ENCODE peak calls at places on chromosomes 4 and X, in four cellular contexts. One of them, this sample, is unnamed.

GRCh38 chrX:63470506-63470905 is 119.4 kb upstream of the SPIN4 start:
- DNase-seq in Calu3: no peak
- DNase-seq in tibial nerve: no peak
- DNase-seq in tibial artery: no peak
- DNase-seq in this sample: no peak

GRCh38 chr4:42708625-42709024 is 51.7 kb upstream of the ATP8A1 start:
- DNase-seq in tibial artery: no peak
- DNase-seq in Calu3: no peak
- DNase-seq in tibial nerve: no peak
- DNase-seq in this sample: no peak

GRCh38 chrX:112840382-112841113 is at the start of gene AMOT:
- DNase-seq in tibial artery: peak
- DNase-seq in tibial nerve: peak
- DNase-seq in Calu3: peak
- DNase-seq in this sample: peak

GRCh38 chrX:123899701-123900100 is 39.8 kb downstream of the XIAP start:
- DNase-seq in tibial artery: no peak
- DNase-seq in tibial nerve: no peak
- DNase-seq in Calu3: no peak
- DNase-seq in this sample: no peak

GRCh38 chr4:1940566-1940965 is 68.2 kb downstream of the NELFA start:
- DNase-seq in tibial artery: no peak
- DNase-seq in tibial nerve: no peak
- DNase-seq in Calu3: no peak
- DNase-seq in this sample: no peak

GRCh38 chr4:156971168-156971601 is 414 bp downstream of the PDGFC start:
- DNase-seq in tibial artery: peak
- DNase-seq in tibial nerve: no peak
- DNase-seq in Calu3: peak
- DNase-seq in this sample: no peak

GRCh38 chr4:103008875-103009729 is 10.4 kb downstream of the SLC9B1 start:
- DNase-seq in tibial artery: no peak
- DNase-seq in tibial nerve: no peak
- DNase-seq in Calu3: peak
- DNase-seq in this sample: no peak

GRCh38 chr4:16627999-16628398 is 270.4 kb downstream of the LDB2 start:
- DNase-seq in Calu3: no peak
- DNase-seq in tibial artery: no peak
- DNase-seq in tibial nerve: no peak
- DNase-seq in this sample: no peak

GRCh38 chr4:46931981-46932380 is 22.9 kb upstream of the COX7B2 start:
- DNase-seq in tibial nerve: no peak
- DNase-seq in tibial artery: no peak
- DNase-seq in Calu3: peak
- DNase-seq in this sample: no peak

GRCh38 chr4:151788021-151788420 is 27.2 kb upstream of the GATB start:
- DNase-seq in tibial nerve: no peak
- DNase-seq in Calu3: no peak
- DNase-seq in tibial artery: no peak
- DNase-seq in this sample: no peak

GRCh38 chr4:75916091-75916661 is 13.9 kb upstream of the PPEF2 start:
- DNase-seq in Calu3: peak
- DNase-seq in tibial nerve: no peak
- DNase-seq in tibial artery: no peak
- DNase-seq in this sample: no peak

GRCh38 chr4:146742416-146742815 is 103.7 kb downstream of the POU4F2 start:
- DNase-seq in tibial artery: no peak
- DNase-seq in Calu3: no peak
- DNase-seq in tibial nerve: no peak
- DNase-seq in this sample: no peak

GRCh38 chrX:9885150-9885549 is 82.0 kb upstream of the CLDN34 start:
- DNase-seq in tibial artery: peak
- DNase-seq in Calu3: peak
- DNase-seq in tibial nerve: no peak
- DNase-seq in this sample: no peak

GRCh38 chr4:184357783-184358182 is 116.6 kb downstream of the IRF2 start:
- DNase-seq in tibial nerve: no peak
- DNase-seq in Calu3: no peak
- DNase-seq in tibial artery: no peak
- DNase-seq in this sample: no peak

GRCh38 chrX:16205840-16206239 is 38.6 kb downstream of the MAGEB17 start:
- DNase-seq in tibial nerve: no peak
- DNase-seq in tibial artery: no peak
- DNase-seq in Calu3: no peak
- DNase-seq in this sample: no peak

GRCh38 chr4:8853249-8853648 is 18.4 kb downstream of the HMX1 start:
- DNase-seq in Calu3: no peak
- DNase-seq in tibial artery: no peak
- DNase-seq in tibial nerve: no peak
- DNase-seq in this sample: no peak

GRCh38 chrX:42616981-42617380 is 161.0 kb downstream of the PPP1R2C start:
- DNase-seq in tibial nerve: no peak
- DNase-seq in tibial artery: no peak
- DNase-seq in Calu3: no peak
- DNase-seq in this sample: no peak

GRCh38 chr4:83112678-83113428 is 1.7 kb downstream of the PLAC8 start:
- DNase-seq in Calu3: no peak
- DNase-seq in tibial artery: no peak
- DNase-seq in tibial nerve: no peak
- DNase-seq in this sample: no peak

GRCh38 chr4:20831746-20832145 is 131.5 kb downstream of the PACRGL start:
- DNase-seq in tibial artery: no peak
- DNase-seq in tibial nerve: no peak
- DNase-seq in Calu3: no peak
- DNase-seq in this sample: no peak

GRCh38 chr4:90198086-90198847 is 71.1 kb downstream of the CCSER1 start:
- DNase-seq in Calu3: no peak
- DNase-seq in tibial artery: no peak
- DNase-seq in tibial nerve: no peak
- DNase-seq in this sample: no peak

GRCh38 chr4:76067652-76068286 is 6.7 kb upstream of the ART3 start:
- DNase-seq in tibial nerve: peak
- DNase-seq in Calu3: peak
- DNase-seq in tibial artery: peak
- DNase-seq in this sample: peak

DNA sequence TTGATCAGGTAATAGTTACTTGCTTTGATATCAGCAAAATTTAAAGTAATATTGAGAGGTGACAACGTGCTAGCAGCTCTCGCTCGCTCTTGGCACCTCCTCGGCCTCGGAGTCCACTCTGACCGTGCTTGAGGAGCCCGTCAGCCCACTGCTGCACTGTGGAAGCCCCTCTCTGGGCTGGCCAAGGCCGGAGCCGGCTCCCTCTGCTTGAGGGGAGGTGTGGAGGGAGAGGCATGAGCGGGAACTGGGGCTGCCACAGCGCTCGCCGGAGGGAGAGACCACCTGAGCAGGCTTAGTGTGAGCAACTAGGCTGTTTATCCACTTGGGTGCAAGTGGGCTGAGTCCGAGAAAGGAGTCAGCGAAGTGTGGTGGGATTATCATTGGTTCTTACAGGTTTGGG is 455.7 kb upstream of the PCDH7 start:
- DNase-seq in tibial nerve: no peak
- DNase-seq in tibial artery: no peak
- DNase-seq in Calu3: no peak
- DNase-seq in this sample: no peak
- TF ChIP-seq CTCF in tibial nerve: no peak
- TF ChIP-seq CTCF in tibial artery: no peak
- TF ChIP-seq CTCF in Calu3: no peak
- TF ChIP-seq CTCF in this sample: no peak

DNA sequence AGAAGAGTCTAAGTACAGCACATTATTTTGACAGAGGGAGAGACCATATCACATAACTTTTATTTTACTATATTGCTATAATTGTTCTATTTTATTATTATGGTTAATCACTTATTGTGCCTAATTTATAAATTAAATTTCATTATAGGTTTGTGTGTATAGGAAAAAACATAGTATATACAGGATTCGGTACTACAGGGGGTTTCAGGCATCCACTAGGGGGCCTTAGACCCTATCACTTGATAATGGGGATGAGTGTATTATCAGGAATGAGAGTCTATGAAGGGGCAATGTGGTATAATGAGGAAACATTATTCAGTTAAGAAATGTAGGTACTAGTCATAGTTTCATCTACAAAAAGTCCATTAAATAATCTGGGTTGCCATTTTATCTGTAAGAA is 833.1 kb downstream of the C4orf33 start:
- DNase-seq in Calu3: peak
- DNase-seq in tibial artery: no peak
- DNase-seq in tibial nerve: no peak
- DNase-seq in this sample: no peak
- TF ChIP-seq CTCF in Calu3: no peak
- TF ChIP-seq CTCF in tibial artery: no peak
- TF ChIP-seq CTCF in tibial nerve: no peak
- TF ChIP-seq CTCF in this sample: no peak

GRCh38 chr4:57442834-57443291 is 332.7 kb upstream of the IGFBP7 start:
- DNase-seq in tibial nerve: no peak
- DNase-seq in Calu3: peak
- DNase-seq in tibial artery: peak
- DNase-seq in this sample: no peak
- TF ChIP-seq CTCF in tibial nerve: peak
- TF ChIP-seq CTCF in Calu3: peak
- TF ChIP-seq CTCF in tibial artery: peak
- TF ChIP-seq CTCF in this sample: no peak

GRCh38 chr4:617644-618330 is 7.6 kb upstream of the PDE6B start:
- DNase-seq in Calu3: peak
- DNase-seq in tibial nerve: no peak
- DNase-seq in tibial artery: no peak
- DNase-seq in this sample: no peak
- TF ChIP-seq CTCF in Calu3: no peak
- TF ChIP-seq CTCF in tibial nerve: no peak
- TF ChIP-seq CTCF in tibial artery: no peak
- TF ChIP-seq CTCF in this sample: no peak

This sample was measured in omental fat pad.